ENCODE peak calls at places on chromosomes 7 and 10, in seven cellular contexts. I is astrocyte; H is neural progenitor cell; U is CD8-positive, alpha-beta T cell; Y is left ventricle myocardium inferior; T is CD8-positive, alpha-beta memory T cell; F is small intestine. K is an unnamed sample. For H3K36me3, the result is how much of the 10 kb centered on the place peaks cover.

GRCh38 chr7:137962875-137963507 is 38.9 kb downstream of the CREB3L2 start:
- DNase-seq in I (no peak), U (no peak), F (no peak), T (no peak), H (no peak), Y (no peak), K (no peak)

GRCh38 chr7:101853684-101854083 is 36.3 kb downstream of the CUX1 start:
- DNase-seq in U (no peak), H (no peak), T (no peak), F (no peak), Y (no peak), I (no peak), K (no peak)

GRCh38 chr7:12423355-12423994 is 19.8 kb upstream of the VWDE start:
- DNase-seq in T (no peak), U (no peak), Y (no peak), F (no peak), I (peak), H (no peak), K (no peak)

GRCh38 chr7:100598425-100598824 is 3.7 kb upstream of the PCOLCE start:
- DNase-seq in H (no peak), U (no peak), F (no peak), Y (no peak), T (no peak), I (no peak), K (no peak)

GRCh38 chr10:22475857-22476600 is 130.7 kb downstream of the SPAG6 start:
- DNase-seq in F (no peak), H (peak), U (no peak), Y (no peak), T (no peak), I (no peak), K (no peak)

GRCh38 chr10:96850825-96851224 is 18.7 kb downstream of the LCOR start:
- DNase-seq in Y (no peak), F (no peak), H (no peak), U (no peak), I (peak), T (no peak), K (no peak)

GRCh38 chr10:126598009-126598408 is 72.5 kb downstream of the C10orf90 start:
- DNase-seq in F (peak), I (no peak), H (peak), T (no peak), U (no peak), Y (no peak), K (no peak)

GRCh38 chr7:108263364-108263951 is 133.3 kb upstream of the LAMB4 start:
- DNase-seq in T (no peak), U (no peak), Y (no peak), F (peak), H (no peak), I (no peak), K (peak)

GRCh38 chr10:125761961-125762360 is 13.7 kb downstream of the MMP21 start:
- DNase-seq in U (no peak), T (no peak), I (no peak), F (no peak), H (peak), Y (no peak), K (no peak)

GRCh38 chr10:119253433-119254174 is 46.2 kb downstream of the GRK5 start:
- DNase-seq in T (no peak), F (peak), I (peak), U (no peak), Y (peak), H (peak), K (peak)

GRCh38 chr7:129489491-129489890 is 12.8 kb upstream of the SMKR1 start:
- DNase-seq in I (peak), Y (no peak), T (no peak), F (no peak), U (no peak), H (no peak), K (no peak)

GRCh38 chr10:42932116-42932515 is 144.8 kb upstream of the RET start:
- DNase-seq in T (no peak), F (no peak), H (no peak), Y (no peak), U (no peak), I (no peak), K (no peak)

GRCh38 chr7:116351966-116352365 is 141.6 kb downstream of the TES start:
- DNase-seq in T (no peak), H (no peak), I (no peak), Y (no peak), U (no peak), F (no peak), K (no peak)

GRCh38 chr7:106683941-106684340 is 23.0 kb upstream of the CCDC71L start:
- DNase-seq in T (no peak), F (no peak), H (no peak), U (no peak), I (no peak), Y (no peak), K (no peak)

GRCh38 chr7:71135663-71136062 is 3.7 kb downstream of the GALNT17 start:
- DNase-seq in U (no peak), Y (no peak), T (no peak), I (no peak), H (no peak), F (no peak), K (peak)

GRCh38 chr7:92874567-92874966 is 38.2 kb upstream of the CDK6 start:
- DNase-seq in Y (no peak), I (peak), H (no peak), T (no peak), U (no peak), F (no peak), K (no peak)

GRCh38 chr10:3853016-3853415 is 68.0 kb upstream of the KLF6 start:
- DNase-seq in T (no peak), U (no peak), Y (no peak), H (no peak), F (no peak), I (no peak), K (no peak)

GRCh38 chr10:9253121-9253520 is 1198.6 kb downstream of the GATA3 start:
- DNase-seq in T (no peak), Y (no peak), H (no peak), F (no peak), U (no peak), I (peak), K (no peak)

GRCh38 chr7:22649686-22650085 is 77.3 kb upstream of the IL6 start:
- DNase-seq in Y (no peak), F (no peak), T (no peak), H (no peak), I (no peak), U (no peak), K (no peak)

GRCh38 chr7:22645418-22646181 is 81.4 kb upstream of the IL6 start:
- DNase-seq in Y (no peak), T (no peak), U (no peak), I (no peak), H (no peak), F (no peak), K (no peak)

GRCh38 chr7:22651036-22651435 is 76.0 kb upstream of the IL6 start:
- DNase-seq in H (no peak), I (no peak), Y (no peak), F (no peak), U (no peak), T (no peak), K (no peak)

GRCh38 chr7:22651534-22652243 is 75.3 kb upstream of the IL6 start:
- DNase-seq in I (peak), Y (no peak), H (no peak), F (no peak), U (no peak), T (no peak), K (no peak)

GRCh38 chr7:22647451-22648257 is 79.3 kb upstream of the IL6 start:
- DNase-seq in F (no peak), I (peak), H (no peak), Y (no peak), U (no peak), T (no peak), K (no peak)
- H3K27ac ChIP-seq in F (no peak), I (peak), H (no peak), Y (no peak), U (no peak), T (no peak), K (no peak)

DNA sequence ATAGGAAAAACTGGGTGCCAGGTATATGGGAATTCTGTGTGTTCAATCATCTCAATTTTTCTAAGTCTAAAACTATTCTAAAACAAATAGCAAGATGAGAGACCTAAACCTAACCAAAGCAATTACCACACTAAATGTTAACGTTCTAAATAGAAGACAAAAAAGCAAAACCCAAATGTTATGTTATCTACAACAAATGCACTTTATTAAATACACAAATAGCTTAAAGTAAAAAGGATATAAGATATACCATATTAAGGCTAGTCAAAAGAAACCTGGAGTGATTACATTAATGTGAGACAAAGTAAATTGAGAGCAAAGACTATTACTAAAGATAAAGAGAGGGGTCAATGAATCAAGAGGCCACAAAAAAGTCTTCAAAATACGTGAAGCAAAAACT is 81.4 kb downstream of the LARP4B start:
- DNase-seq in T (no peak), I (no peak), Y (no peak), H (no peak), F (no peak), U (no peak), K (no peak)
- H3K36me3 ChIP-seq in T (under half), I (under half), Y (under half), H (under half), F (under half), U (under half), K (under half)

GRCh38 chr10:30784521-30784895 is 155.0 kb upstream of the LYZL2 start:
- DNase-seq in U (no peak), I (peak), T (no peak), H (no peak), F (peak), Y (no peak), K (no peak)
- H3K4me3 ChIP-seq in U (peak), I (peak), T (peak), H (peak), F (peak), Y (peak), K (peak)

DNA sequence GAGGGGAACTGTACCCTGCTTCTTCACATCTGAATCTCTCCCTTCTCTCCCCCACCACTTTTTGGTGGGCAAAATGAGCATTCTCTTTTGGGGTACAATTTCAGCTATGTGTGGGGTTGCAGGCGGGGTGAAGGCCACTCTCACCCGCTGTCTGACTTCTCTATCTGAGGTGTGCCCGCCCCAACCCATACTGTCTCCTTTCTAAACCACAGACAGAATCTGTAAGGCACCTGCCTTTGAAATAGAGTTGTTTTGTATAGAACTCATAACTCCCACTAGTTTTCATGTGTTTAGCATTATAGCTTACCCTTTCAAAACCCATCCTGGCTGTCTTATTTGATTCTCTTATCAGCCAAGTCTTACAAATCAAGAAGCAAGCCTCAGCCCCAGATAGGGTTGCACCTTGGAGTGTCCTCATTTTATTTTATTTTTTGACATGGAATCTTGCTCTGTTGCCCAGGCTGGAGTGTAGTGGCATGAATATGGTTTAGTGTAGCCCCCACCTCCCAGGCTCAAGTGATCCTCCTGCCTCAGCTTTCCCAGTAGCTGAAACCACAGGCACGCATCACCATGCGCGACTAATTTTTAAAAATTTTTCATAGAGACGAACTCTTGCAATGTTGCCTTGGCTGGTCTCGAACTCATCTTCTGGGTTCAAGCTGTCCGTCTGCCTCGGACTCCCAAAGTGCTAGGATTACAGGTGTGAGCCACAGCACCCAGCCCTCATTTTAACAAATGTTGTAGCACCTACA is 11.9 kb downstream of the TSPAN14 start:
- DNase-seq in I (no peak), T (peak), F (no peak), Y (no peak), H (no peak), U (peak), K (no peak)
- H3K27ac ChIP-seq in I (peak), T (peak), F (peak), Y (peak), H (no peak), U (peak), K (peak)

GRCh38 chr10:102261196-102261595 is 15.9 kb downstream of the GBF1 start:
- DNase-seq in Y (no peak), T (no peak), F (no peak), I (no peak), U (no peak), H (no peak), K (no peak)
- H3K36me3 ChIP-seq in Y (under half), T (under half), F (under half), I (under half), U (under half), H (under half), K (under half)

K was measured in heart right ventricle.